ENCODE peak calls at places on chromosomes 3 and 15, in seven cellular contexts. One of them, this sample, is unnamed.

GRCh38 chr15:98743177-98743576 is 94.8 kb downstream of the IGF1R start:
- DNase-seq in neuronal stem cell: no peak
- DNase-seq in Karpas-422: no peak
- DNase-seq in IMR-90: no peak
- DNase-seq in trophoblast cell: no peak
- DNase-seq in SK-N-SH: no peak
- DNase-seq in fibroblast of lung: no peak
- DNase-seq in this sample: no peak

GRCh38 chr3:157115069-157116006 is 44.6 kb downstream of the CCNL1 start:
- DNase-seq in trophoblast cell: peak
- DNase-seq in IMR-90: peak
- DNase-seq in neuronal stem cell: peak
- DNase-seq in Karpas-422: no peak
- DNase-seq in fibroblast of lung: peak
- DNase-seq in SK-N-SH: no peak
- DNase-seq in this sample: no peak

GRCh38 chr3:50242371-50242770 is 6.4 kb downstream of the GNAI2 start:
- DNase-seq in IMR-90: no peak
- DNase-seq in SK-N-SH: no peak
- DNase-seq in trophoblast cell: no peak
- DNase-seq in neuronal stem cell: no peak
- DNase-seq in fibroblast of lung: no peak
- DNase-seq in Karpas-422: no peak
- DNase-seq in this sample: no peak

GRCh38 chr3:120506076-120506827 is 55.5 kb upstream of the FSTL1 start:
- DNase-seq in IMR-90: peak
- DNase-seq in trophoblast cell: no peak
- DNase-seq in Karpas-422: no peak
- DNase-seq in neuronal stem cell: no peak
- DNase-seq in SK-N-SH: no peak
- DNase-seq in fibroblast of lung: peak
- DNase-seq in this sample: no peak

GRCh38 chr15:25249236-25250010 is 189.4 kb downstream of the UBE3A start:
- DNase-seq in fibroblast of lung: no peak
- DNase-seq in neuronal stem cell: no peak
- DNase-seq in Karpas-422: no peak
- DNase-seq in trophoblast cell: no peak
- DNase-seq in SK-N-SH: no peak
- DNase-seq in IMR-90: no peak
- DNase-seq in this sample: no peak

GRCh38 chr3:33789183-33789954 is 9.1 kb upstream of the PDCD6IP start:
- DNase-seq in SK-N-SH: no peak
- DNase-seq in neuronal stem cell: no peak
- DNase-seq in fibroblast of lung: no peak
- DNase-seq in IMR-90: no peak
- DNase-seq in trophoblast cell: no peak
- DNase-seq in Karpas-422: no peak
- DNase-seq in this sample: no peak

GRCh38 chr3:11356269-11356668 is 84.1 kb downstream of the ATG7 start:
- DNase-seq in IMR-90: no peak
- DNase-seq in SK-N-SH: no peak
- DNase-seq in Karpas-422: no peak
- DNase-seq in trophoblast cell: no peak
- DNase-seq in neuronal stem cell: no peak
- DNase-seq in fibroblast of lung: peak
- DNase-seq in this sample: no peak

GRCh38 chr15:38398134-38398533 is 55.8 kb upstream of the FAM98B start:
- DNase-seq in Karpas-422: no peak
- DNase-seq in IMR-90: peak
- DNase-seq in neuronal stem cell: no peak
- DNase-seq in fibroblast of lung: peak
- DNase-seq in SK-N-SH: no peak
- DNase-seq in trophoblast cell: no peak
- DNase-seq in this sample: no peak

DNA sequence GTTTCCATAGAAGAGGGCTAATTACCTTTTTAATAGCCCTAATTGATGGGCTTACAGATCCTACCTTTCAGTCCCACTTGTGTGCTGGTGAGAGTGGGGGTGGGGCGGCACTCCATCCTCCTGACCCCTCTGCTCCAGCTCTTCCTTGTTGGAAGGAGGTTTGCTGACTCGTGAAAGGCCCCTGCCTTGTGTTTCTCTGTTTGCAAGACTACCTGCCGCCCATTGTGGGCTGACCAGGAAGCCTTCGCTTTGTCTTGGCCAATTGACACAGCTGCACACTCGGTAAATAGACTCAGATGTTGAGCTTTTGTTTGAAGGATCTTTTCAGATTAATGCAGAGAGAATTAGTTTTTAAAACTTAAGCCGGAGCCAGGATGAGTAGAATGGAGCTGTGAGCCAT is 197.3 kb upstream of the HES1 start:
- DNase-seq in trophoblast cell: no peak
- DNase-seq in Karpas-422: no peak
- DNase-seq in neuronal stem cell: peak
- DNase-seq in IMR-90: no peak
- DNase-seq in SK-N-SH: no peak
- DNase-seq in fibroblast of lung: no peak
- DNase-seq in this sample: no peak
- H2AFZ ChIP-seq in trophoblast cell: no peak
- H2AFZ ChIP-seq in Karpas-422: no peak
- H2AFZ ChIP-seq in neuronal stem cell: peak
- H2AFZ ChIP-seq in IMR-90: no peak
- H2AFZ ChIP-seq in SK-N-SH: no peak
- H2AFZ ChIP-seq in fibroblast of lung: no peak
- H2AFZ ChIP-seq in this sample: no peak

DNA sequence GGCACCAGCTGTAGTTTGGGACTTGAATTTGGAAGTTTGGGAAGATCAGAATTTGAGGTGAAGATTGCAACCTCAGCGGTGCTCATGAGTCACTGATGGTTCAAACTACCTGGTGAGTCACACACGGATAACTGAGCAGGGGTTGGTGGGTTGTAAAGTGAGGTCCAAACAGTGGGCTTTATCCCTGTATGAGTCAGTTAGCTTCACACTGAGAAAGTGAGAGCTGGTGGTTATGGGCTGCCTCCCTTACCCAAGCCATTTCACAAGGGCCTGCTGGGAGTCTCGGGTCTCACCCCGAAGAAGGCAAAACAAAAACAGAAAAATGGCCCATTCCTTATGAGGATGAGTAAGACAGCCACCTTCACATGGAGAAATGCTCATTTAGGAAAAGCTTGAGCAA is 77.0 kb downstream of the ITGA11 start:
- DNase-seq in IMR-90: peak
- DNase-seq in Karpas-422: no peak
- DNase-seq in neuronal stem cell: no peak
- DNase-seq in SK-N-SH: no peak
- DNase-seq in fibroblast of lung: peak
- DNase-seq in trophoblast cell: no peak
- DNase-seq in this sample: no peak
- H3K4me2 ChIP-seq in IMR-90: no peak
- H3K4me2 ChIP-seq in Karpas-422: no peak
- H3K4me2 ChIP-seq in neuronal stem cell: no peak
- H3K4me2 ChIP-seq in SK-N-SH: peak
- H3K4me2 ChIP-seq in fibroblast of lung: no peak
- H3K4me2 ChIP-seq in trophoblast cell: no peak
- H3K4me2 ChIP-seq in this sample: no peak

GRCh38 chr3:132713977-132714727 is 8.1 kb downstream of the NPHP3 start:
- DNase-seq in trophoblast cell: no peak
- DNase-seq in Karpas-422: no peak
- DNase-seq in neuronal stem cell: no peak
- DNase-seq in IMR-90: no peak
- DNase-seq in SK-N-SH: no peak
- DNase-seq in fibroblast of lung: no peak
- DNase-seq in this sample: no peak
- H2AFZ ChIP-seq in trophoblast cell: no peak
- H2AFZ ChIP-seq in Karpas-422: no peak
- H2AFZ ChIP-seq in neuronal stem cell: no peak
- H2AFZ ChIP-seq in IMR-90: no peak
- H2AFZ ChIP-seq in SK-N-SH: no peak
- H2AFZ ChIP-seq in fibroblast of lung: no peak
- H2AFZ ChIP-seq in this sample: no peak

DNA sequence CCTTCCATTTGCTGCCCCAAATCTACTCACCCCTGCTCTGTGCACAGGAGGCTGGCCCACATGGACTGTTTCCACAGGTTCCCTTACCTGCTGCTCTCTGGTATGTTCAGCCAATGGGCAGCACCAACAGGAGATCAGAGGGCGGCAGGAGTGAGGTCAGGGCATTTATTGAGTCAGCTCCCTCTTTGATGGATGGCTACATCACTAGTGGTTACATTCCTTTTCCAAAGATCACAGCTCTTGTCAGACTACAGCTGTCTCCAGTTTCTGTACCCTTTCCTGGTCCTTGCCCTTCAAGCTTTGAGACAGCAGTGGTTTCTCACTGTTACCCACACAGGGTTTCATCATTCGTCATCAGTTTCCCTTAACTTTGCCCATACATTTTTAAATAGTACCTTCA is 325.1 kb downstream of the SUCLG2 start:
- DNase-seq in neuronal stem cell: no peak
- DNase-seq in Karpas-422: no peak
- DNase-seq in SK-N-SH: no peak
- DNase-seq in trophoblast cell: no peak
- DNase-seq in fibroblast of lung: no peak
- DNase-seq in IMR-90: no peak
- DNase-seq in this sample: no peak
- H3K4me2 ChIP-seq in neuronal stem cell: no peak
- H3K4me2 ChIP-seq in Karpas-422: no peak
- H3K4me2 ChIP-seq in SK-N-SH: no peak
- H3K4me2 ChIP-seq in trophoblast cell: no peak
- H3K4me2 ChIP-seq in fibroblast of lung: no peak
- H3K4me2 ChIP-seq in IMR-90: no peak
- H3K4me2 ChIP-seq in this sample: no peak

This sample was measured in OCI-LY7.